ENCODE peak calls at places on chromosomes 13 and 19, in ten cellular contexts. One of them, this sample, is unnamed.

GRCh38 chr13:26721251-26721939 is 39.2 kb downstream of the GPR12 start:
- DNase-seq in fibroblast of the conjunctiva: no peak
- DNase-seq in H54: no peak
- DNase-seq in nephron progenitor cell: no peak
- DNase-seq in EL: no peak
- DNase-seq in anterior cingulate cortex: no peak
- DNase-seq in hepatocyte: no peak
- DNase-seq in heart right ventricle: no peak
- DNase-seq in T follicular helper cell: no peak
- DNase-seq in stimulated activated CD8-positive, alpha-beta memory T cell treated with anti-CD3 and anti-CD28 coated beads, Interleukin-2, amount 100 ng/mL, for 48 hours: peak
- DNase-seq in this sample: peak

GRCh38 chr13:50521750-50522149 is 321.7 kb downstream of the DLEU7 start:
- DNase-seq in T follicular helper cell: no peak
- DNase-seq in nephron progenitor cell: peak
- DNase-seq in stimulated activated CD8-positive, alpha-beta memory T cell treated with anti-CD3 and anti-CD28 coated beads, Interleukin-2, amount 100 ng/mL, for 48 hours: no peak
- DNase-seq in anterior cingulate cortex: no peak
- DNase-seq in heart right ventricle: no peak
- DNase-seq in H54: no peak
- DNase-seq in hepatocyte: peak
- DNase-seq in fibroblast of the conjunctiva: peak
- DNase-seq in EL: no peak
- DNase-seq in this sample: no peak

GRCh38 chr19:38993271-38993670 is 17.7 kb upstream of the FBXO17 start:
- DNase-seq in T follicular helper cell: no peak
- DNase-seq in anterior cingulate cortex: no peak
- DNase-seq in heart right ventricle: no peak
- DNase-seq in hepatocyte: peak
- DNase-seq in stimulated activated CD8-positive, alpha-beta memory T cell treated with anti-CD3 and anti-CD28 coated beads, Interleukin-2, amount 100 ng/mL, for 48 hours: no peak
- DNase-seq in EL: peak
- DNase-seq in nephron progenitor cell: no peak
- DNase-seq in fibroblast of the conjunctiva: no peak
- DNase-seq in H54: peak
- DNase-seq in this sample: no peak

GRCh38 chr19:3292958-3293529 is 68.6 kb downstream of the CELF5 start:
- DNase-seq in EL: no peak
- DNase-seq in T follicular helper cell: no peak
- DNase-seq in anterior cingulate cortex: no peak
- DNase-seq in heart right ventricle: no peak
- DNase-seq in H54: no peak
- DNase-seq in stimulated activated CD8-positive, alpha-beta memory T cell treated with anti-CD3 and anti-CD28 coated beads, Interleukin-2, amount 100 ng/mL, for 48 hours: no peak
- DNase-seq in fibroblast of the conjunctiva: no peak
- DNase-seq in nephron progenitor cell: no peak
- DNase-seq in hepatocyte: no peak
- DNase-seq in this sample: no peak

GRCh38 chr19:45558399-45558878 is 26.2 kb downstream of the OPA3 start:
- DNase-seq in H54: no peak
- DNase-seq in anterior cingulate cortex: peak
- DNase-seq in hepatocyte: peak
- DNase-seq in stimulated activated CD8-positive, alpha-beta memory T cell treated with anti-CD3 and anti-CD28 coated beads, Interleukin-2, amount 100 ng/mL, for 48 hours: peak
- DNase-seq in heart right ventricle: peak
- DNase-seq in EL: peak
- DNase-seq in nephron progenitor cell: peak
- DNase-seq in T follicular helper cell: peak
- DNase-seq in fibroblast of the conjunctiva: peak
- DNase-seq in this sample: peak

GRCh38 chr19:53057904-53058579 is 13.5 kb downstream of the ERVV-2 start:
- DNase-seq in H54: no peak
- DNase-seq in anterior cingulate cortex: no peak
- DNase-seq in T follicular helper cell: no peak
- DNase-seq in hepatocyte: peak
- DNase-seq in fibroblast of the conjunctiva: no peak
- DNase-seq in heart right ventricle: peak
- DNase-seq in EL: peak
- DNase-seq in nephron progenitor cell: peak
- DNase-seq in stimulated activated CD8-positive, alpha-beta memory T cell treated with anti-CD3 and anti-CD28 coated beads, Interleukin-2, amount 100 ng/mL, for 48 hours: no peak
- DNase-seq in this sample: no peak

GRCh38 chr19:49113762-49114629 is at the start of gene LIN7B:
- DNase-seq in heart right ventricle: peak
- DNase-seq in fibroblast of the conjunctiva: no peak
- DNase-seq in stimulated activated CD8-positive, alpha-beta memory T cell treated with anti-CD3 and anti-CD28 coated beads, Interleukin-2, amount 100 ng/mL, for 48 hours: peak
- DNase-seq in H54: peak
- DNase-seq in nephron progenitor cell: peak
- DNase-seq in anterior cingulate cortex: peak
- DNase-seq in EL: peak
- DNase-seq in T follicular helper cell: peak
- DNase-seq in hepatocyte: peak
- DNase-seq in this sample: peak

GRCh38 chr13:44679602-44680001 is 103.5 kb upstream of the TSC22D1 start:
- DNase-seq in nephron progenitor cell: no peak
- DNase-seq in H54: no peak
- DNase-seq in T follicular helper cell: no peak
- DNase-seq in heart right ventricle: no peak
- DNase-seq in hepatocyte: no peak
- DNase-seq in anterior cingulate cortex: no peak
- DNase-seq in EL: no peak
- DNase-seq in stimulated activated CD8-positive, alpha-beta memory T cell treated with anti-CD3 and anti-CD28 coated beads, Interleukin-2, amount 100 ng/mL, for 48 hours: no peak
- DNase-seq in fibroblast of the conjunctiva: no peak
- DNase-seq in this sample: no peak

GRCh38 chr19:5407356-5407755 is 47.9 kb upstream of the ZNRF4 start:
- DNase-seq in fibroblast of the conjunctiva: no peak
- DNase-seq in stimulated activated CD8-positive, alpha-beta memory T cell treated with anti-CD3 and anti-CD28 coated beads, Interleukin-2, amount 100 ng/mL, for 48 hours: no peak
- DNase-seq in nephron progenitor cell: no peak
- DNase-seq in T follicular helper cell: no peak
- DNase-seq in anterior cingulate cortex: no peak
- DNase-seq in H54: no peak
- DNase-seq in hepatocyte: no peak
- DNase-seq in EL: peak
- DNase-seq in heart right ventricle: no peak
- DNase-seq in this sample: no peak

GRCh38 chr13:22698477-22698876 is 482.3 kb upstream of the SGCG start:
- DNase-seq in H54: no peak
- DNase-seq in T follicular helper cell: no peak
- DNase-seq in hepatocyte: no peak
- DNase-seq in fibroblast of the conjunctiva: no peak
- DNase-seq in anterior cingulate cortex: no peak
- DNase-seq in nephron progenitor cell: no peak
- DNase-seq in EL: no peak
- DNase-seq in heart right ventricle: no peak
- DNase-seq in stimulated activated CD8-positive, alpha-beta memory T cell treated with anti-CD3 and anti-CD28 coated beads, Interleukin-2, amount 100 ng/mL, for 48 hours: no peak
- DNase-seq in this sample: no peak

GRCh38 chr13:100214886-100215285 is 126.0 kb downstream of the PCCA start:
- DNase-seq in nephron progenitor cell: no peak
- DNase-seq in anterior cingulate cortex: no peak
- DNase-seq in EL: peak
- DNase-seq in heart right ventricle: no peak
- DNase-seq in stimulated activated CD8-positive, alpha-beta memory T cell treated with anti-CD3 and anti-CD28 coated beads, Interleukin-2, amount 100 ng/mL, for 48 hours: no peak
- DNase-seq in fibroblast of the conjunctiva: peak
- DNase-seq in hepatocyte: no peak
- DNase-seq in T follicular helper cell: no peak
- DNase-seq in H54: peak
- DNase-seq in this sample: no peak

GRCh38 chr19:29467824-29468401 is 57.9 kb upstream of the VSTM2B start:
- DNase-seq in anterior cingulate cortex: no peak
- DNase-seq in T follicular helper cell: no peak
- DNase-seq in nephron progenitor cell: peak
- DNase-seq in hepatocyte: peak
- DNase-seq in fibroblast of the conjunctiva: no peak
- DNase-seq in heart right ventricle: no peak
- DNase-seq in H54: no peak
- DNase-seq in stimulated activated CD8-positive, alpha-beta memory T cell treated with anti-CD3 and anti-CD28 coated beads, Interleukin-2, amount 100 ng/mL, for 48 hours: no peak
- DNase-seq in EL: peak
- DNase-seq in this sample: peak

GRCh38 chr19:13633109-13633508 is 126.8 kb upstream of the CACNA1A start:
- DNase-seq in H54: no peak
- DNase-seq in stimulated activated CD8-positive, alpha-beta memory T cell treated with anti-CD3 and anti-CD28 coated beads, Interleukin-2, amount 100 ng/mL, for 48 hours: no peak
- DNase-seq in nephron progenitor cell: peak
- DNase-seq in anterior cingulate cortex: no peak
- DNase-seq in EL: peak
- DNase-seq in heart right ventricle: no peak
- DNase-seq in fibroblast of the conjunctiva: peak
- DNase-seq in T follicular helper cell: no peak
- DNase-seq in hepatocyte: peak
- DNase-seq in this sample: no peak

GRCh38 chr19:11530432-11530831 is 1.5 kb upstream of the ECSIT start:
- DNase-seq in stimulated activated CD8-positive, alpha-beta memory T cell treated with anti-CD3 and anti-CD28 coated beads, Interleukin-2, amount 100 ng/mL, for 48 hours: peak
- DNase-seq in fibroblast of the conjunctiva: peak
- DNase-seq in nephron progenitor cell: peak
- DNase-seq in H54: peak
- DNase-seq in anterior cingulate cortex: peak
- DNase-seq in EL: peak
- DNase-seq in hepatocyte: peak
- DNase-seq in heart right ventricle: peak
- DNase-seq in T follicular helper cell: no peak
- DNase-seq in this sample: peak

GRCh38 chr19:58439576-58440554 is at the start of gene ZNF132:
- DNase-seq in H54: no peak
- DNase-seq in hepatocyte: peak
- DNase-seq in EL: peak
- DNase-seq in anterior cingulate cortex: peak
- DNase-seq in nephron progenitor cell: peak
- DNase-seq in T follicular helper cell: peak
- DNase-seq in fibroblast of the conjunctiva: peak
- DNase-seq in heart right ventricle: peak
- DNase-seq in stimulated activated CD8-positive, alpha-beta memory T cell treated with anti-CD3 and anti-CD28 coated beads, Interleukin-2, amount 100 ng/mL, for 48 hours: peak
- DNase-seq in this sample: peak

GRCh38 chr19:51094696-51095279 is 12.1 kb upstream of the KLK14 start:
- DNase-seq in heart right ventricle: no peak
- DNase-seq in stimulated activated CD8-positive, alpha-beta memory T cell treated with anti-CD3 and anti-CD28 coated beads, Interleukin-2, amount 100 ng/mL, for 48 hours: no peak
- DNase-seq in H54: peak
- DNase-seq in anterior cingulate cortex: peak
- DNase-seq in nephron progenitor cell: peak
- DNase-seq in hepatocyte: peak
- DNase-seq in EL: peak
- DNase-seq in T follicular helper cell: no peak
- DNase-seq in fibroblast of the conjunctiva: no peak
- DNase-seq in this sample: no peak

GRCh38 chr19:30227661-30228112 is 144.5 kb upstream of the ZNF536 start:
- DNase-seq in T follicular helper cell: peak
- DNase-seq in stimulated activated CD8-positive, alpha-beta memory T cell treated with anti-CD3 and anti-CD28 coated beads, Interleukin-2, amount 100 ng/mL, for 48 hours: peak
- DNase-seq in anterior cingulate cortex: peak
- DNase-seq in fibroblast of the conjunctiva: no peak
- DNase-seq in hepatocyte: peak
- DNase-seq in heart right ventricle: peak
- DNase-seq in EL: peak
- DNase-seq in nephron progenitor cell: peak
- DNase-seq in H54: peak
- DNase-seq in this sample: peak